ENCODE peak calls at places on chromosome 18, in five cellular contexts. D, Z, H, B and J are unnamed samples.

GRCh38 chr18:26405190-26405781 is 143.1 kb downstream of the KCTD1 start:
- DNase-seq in D (peak; percentile 42), Z (peak; percentile 46), H (peak; percentile 55), B (peak; percentile 47), J (peak; percentile 77)

GRCh38 chr18:12296087-12296403 is 12.0 kb upstream of the TUBB6 start:
- DNase-seq in D (peak; percentile 56), Z (no peak), H (no peak), B (no peak), J (peak; percentile 67)

GRCh38 chr18:4004176-4004829 is 450.8 kb downstream of the DLGAP1 start:
- DNase-seq in D (peak; percentile 66), Z (peak; percentile 59), H (no peak), B (peak; percentile 34), J (peak; percentile 21)

GRCh38 chr18:5413447-5413846 is 117.9 kb upstream of the ZBTB14 start:
- DNase-seq in D (no peak), Z (no peak), H (no peak), B (no peak), J (no peak)

GRCh38 chr18:69584429-69584828 is 183.7 kb downstream of the DOK6 start:
- DNase-seq in D (no peak), Z (no peak), H (no peak), B (no peak), J (no peak)

GRCh38 chr18:7234061-7234460 is 3.2 kb downstream of the LRRC30 start:
- DNase-seq in D (no peak), Z (no peak), H (no peak), B (no peak), J (no peak)

GRCh38 chr18:58993260-58993659 is 128.6 kb downstream of the ZNF532 start:
- DNase-seq in D (peak; percentile 92), Z (peak; percentile 76), H (no peak), B (peak; percentile 94), J (peak; percentile 88)

GRCh38 chr18:58087928-58088722 is 44.1 kb downstream of the NEDD4L start:
- DNase-seq in D (peak; percentile 3), Z (no peak), H (no peak), B (no peak), J (no peak)

GRCh38 chr18:5297582-5297981 is 2.1 kb upstream of the ZBTB14 start:
- DNase-seq in D (no peak), Z (no peak), H (no peak), B (no peak), J (no peak)

GRCh38 chr18:60090170-60090569 is 190.4 kb downstream of the PMAIP1 start:
- DNase-seq in D (no peak), Z (peak; percentile 23), H (no peak), B (no peak), J (no peak)

GRCh38 chr18:31685097-31686082 is 1.0 kb upstream of the B4GALT6 start:
- DNase-seq in D (peak; percentile 74), Z (peak; percentile 69), H (peak; percentile 70), B (peak; percentile 70), J (peak; percentile 48)

GRCh38 chr18:58195278-58195721 is 151.3 kb downstream of the NEDD4L start:
- DNase-seq in D (no peak), Z (no peak), H (no peak), B (no peak), J (no peak)

GRCh38 chr18:36620801-36621200 is 208.0 kb downstream of the TPGS2 start:
- DNase-seq in D (peak; percentile 45), Z (peak; percentile 10), H (no peak), B (peak; percentile 16), J (peak; percentile 63)

GRCh38 chr18:66150650-66151049 is 399.8 kb downstream of the CDH7 start:
- DNase-seq in D (no peak), Z (no peak), H (no peak), B (no peak), J (no peak)

GRCh38 chr18:10946058-10946457 is 203.3 kb downstream of the PIEZO2 start:
- DNase-seq in D (no peak), Z (no peak), H (no peak), B (no peak), J (no peak)

GRCh38 chr18:31736630-31737029 is 24.1 kb downstream of the SLC25A52 start:
- DNase-seq in D (no peak), Z (no peak), H (no peak), B (no peak), J (no peak)

GRCh38 chr18:47323158-47323557 is 71.7 kb upstream of the SKOR2 start:
- DNase-seq in D (peak; percentile 75), Z (peak; percentile 9), H (no peak), B (peak; percentile 4), J (peak; percentile 27)

GRCh38 chr18:1304392-1304992 is 399.8 kb downstream of the ADCYAP1 start:
- DNase-seq in D (no peak), Z (no peak), H (no peak), B (no peak), J (no peak)

GRCh38 chr18:49849331-49850217 is 36.2 kb upstream of the ACAA2 start:
- DNase-seq in D (peak; percentile 92), Z (peak; percentile 54), H (peak; percentile 30), B (peak; percentile 78), J (peak; percentile 83)

GRCh38 chr18:76557026-76557575 is 62.1 kb upstream of the ZNF516 start:
- DNase-seq in D (no peak), Z (no peak), H (no peak), B (no peak), J (no peak)

GRCh38 chr18:12046751-12047335 is 46.8 kb upstream of the ANKRD62 start:
- DNase-seq in D (no peak), Z (no peak), H (no peak), B (no peak), J (no peak)

GRCh38 chr18:59957957-59958356 is 58.2 kb downstream of the PMAIP1 start:
- DNase-seq in D (peak; percentile 68), Z (peak; percentile 57), H (peak; percentile 73), B (peak; percentile 52), J (peak; percentile 92)

GRCh38 chr18:6355789-6356589 is 58.7 kb downstream of the L3MBTL4 start:
- DNase-seq in D (peak; percentile 67), Z (no peak), H (peak; percentile 71), B (no peak), J (no peak)

GRCh38 chr18:9771977-9772660 is 64.0 kb downstream of the RAB31 start:
- DNase-seq in D (no peak), Z (no peak), H (peak; percentile 53), B (no peak), J (no peak)

GRCh38 chr18:2948038-2948437 is 64.9 kb downstream of the LPIN2 start:
- DNase-seq in D (peak; percentile 65), Z (no peak), H (no peak), B (peak; percentile 74), J (peak; percentile 67)

GRCh38 chr18:36578871-36579270 is 249.9 kb downstream of the TPGS2 start:
- DNase-seq in D (peak; percentile 49), Z (no peak), H (peak; percentile 51), B (peak; percentile 58), J (peak; percentile 64)

GRCh38 chr18:63155169-63155852 is 164.3 kb downstream of the BCL2 start:
- DNase-seq in D (no peak), Z (peak; percentile 68), H (peak; percentile 50), B (no peak), J (no peak)

GRCh38 chr18:2964349-2965010 is 48.5 kb downstream of the LPIN2 start:
- DNase-seq in D (no peak), Z (no peak), H (no peak), B (no peak), J (no peak)

DNA sequence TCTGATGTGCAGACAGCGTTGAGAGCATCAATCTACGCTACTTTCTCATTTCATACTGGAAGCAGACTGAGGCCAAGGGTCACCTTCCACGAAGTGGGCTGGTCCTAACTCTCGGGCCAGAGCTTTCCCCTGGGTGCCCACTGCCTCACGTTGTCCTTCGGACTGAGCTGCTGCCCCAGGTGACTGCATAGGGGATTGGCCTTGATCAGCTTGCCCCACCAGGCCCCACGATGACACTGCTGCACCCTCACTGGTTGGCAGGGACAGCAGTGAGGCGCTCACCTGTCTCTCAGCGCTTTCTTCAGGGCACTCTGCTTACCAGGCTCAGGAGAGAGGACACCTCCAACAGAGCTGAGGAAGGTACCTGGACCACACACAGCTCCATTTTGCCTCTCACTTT is 47.3 kb downstream of the CABLES1 start:
- DNase-seq in D (no peak), Z (no peak), H (no peak), B (no peak), J (no peak)
- H3K4me3 ChIP-seq in D (no peak overlapping the region), Z (no peak overlapping the region), H (no peak overlapping the region), B (no peak overlapping the region), J (no peak overlapping the region)

DNA sequence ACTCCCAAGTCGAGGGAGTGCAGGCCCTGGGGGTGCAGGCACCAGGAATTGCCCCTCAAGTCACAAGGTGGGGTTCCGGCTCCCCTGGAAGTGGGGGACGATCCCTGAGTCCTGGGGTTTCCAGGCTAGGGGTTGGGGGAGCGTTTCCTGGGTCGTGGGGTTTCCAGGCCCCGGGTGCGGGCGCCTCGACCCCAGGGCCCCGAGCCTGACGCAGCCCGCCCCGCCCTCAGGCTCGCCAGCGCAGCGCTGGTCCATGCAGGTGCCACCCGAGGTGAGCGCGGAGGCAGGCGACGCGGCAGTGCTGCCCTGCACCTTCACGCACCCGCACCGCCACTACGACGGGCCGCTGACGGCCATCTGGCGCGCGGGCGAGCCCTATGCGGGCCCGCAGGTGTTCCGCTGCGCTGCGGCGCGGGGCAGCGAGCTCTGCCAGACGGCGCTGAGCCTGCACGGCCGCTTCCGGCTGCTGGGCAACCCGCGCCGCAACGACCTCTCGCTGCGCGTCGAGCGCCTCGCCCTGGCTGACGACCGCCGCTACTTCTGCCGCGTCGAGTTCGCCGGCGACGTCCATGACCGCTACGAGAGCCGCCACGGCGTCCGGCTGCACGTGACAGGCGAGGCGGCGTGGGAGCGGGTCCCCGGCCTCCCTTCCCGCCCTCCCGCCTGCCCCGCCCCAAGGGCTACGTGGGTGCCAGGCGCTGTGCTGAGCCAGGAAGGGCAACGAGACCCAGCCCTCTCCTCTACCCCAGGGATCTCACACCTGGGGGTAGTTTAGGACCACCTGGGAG is 12.0 kb downstream of the SIGLEC15 start:
- DNase-seq in D (peak; percentile 43), Z (peak; percentile 53), H (peak; percentile 30), B (no peak), J (peak; percentile 84)
- TF ChIP-seq CTCF in D (no peak), Z (peak; percentile 23), H (peak; percentile 17), B (no peak), J (peak; percentile 10)

GRCh38 chr18:78511666-78512065 is 468.0 kb upstream of the SALL3 start:
- DNase-seq in D (no peak), Z (no peak), H (no peak), B (no peak), J (no peak)
- H3K4me3 ChIP-seq in D (no peak overlapping the region), Z (no peak overlapping the region), H (no peak overlapping the region), B (no peak overlapping the region), J (no peak overlapping the region)

DNA sequence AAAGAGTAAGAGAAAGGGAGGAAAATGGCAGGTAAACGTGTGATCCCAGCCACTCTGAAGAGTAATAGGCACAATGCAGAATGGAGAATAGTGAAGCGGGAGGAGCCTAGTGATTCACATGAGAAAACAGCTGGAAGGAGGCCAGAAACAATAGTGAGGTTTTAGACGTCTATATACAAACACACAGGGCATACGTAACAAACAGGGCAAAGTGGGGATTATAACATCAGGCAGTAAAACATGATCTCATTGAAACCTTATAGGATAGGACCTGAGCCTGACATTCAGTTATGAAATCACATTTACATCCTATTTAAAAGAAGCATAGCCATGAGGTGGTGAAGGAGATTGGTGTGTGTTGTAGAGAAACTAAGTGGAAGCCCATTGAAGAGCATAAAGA is 33.0 kb upstream of the GATA6 start:
- DNase-seq in D (peak; percentile 63), Z (peak; percentile 18), H (no peak), B (peak; percentile 12), J (no peak)
- TF ChIP-seq CTCF in D (no peak), Z (no peak), H (no peak), B (no peak), J (no peak)

DNA sequence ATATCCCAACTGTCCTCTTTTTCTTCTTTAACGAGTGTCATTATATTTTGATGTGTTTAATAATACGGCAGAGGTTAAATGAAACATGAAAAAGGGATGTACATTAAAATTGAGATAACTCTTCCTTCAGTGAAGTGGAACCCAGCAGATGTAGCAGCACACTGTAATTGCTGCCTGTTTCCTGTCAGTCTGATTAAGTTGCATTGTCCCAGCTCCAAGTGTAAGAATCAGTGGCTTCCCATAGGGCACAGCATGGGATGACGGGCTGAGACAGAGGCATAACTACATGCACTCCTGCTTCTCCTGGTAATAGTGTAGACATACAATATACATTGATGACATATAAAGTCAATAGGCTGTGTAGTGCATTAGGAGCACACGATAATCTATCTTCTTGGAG is 175.8 kb upstream of the TCF4 start:
- DNase-seq in D (no peak), Z (peak; percentile 93), H (no peak), B (no peak), J (no peak)
- H3K4me3 ChIP-seq in D (no peak overlapping the region), Z (no peak overlapping the region), H (no peak overlapping the region), B (no peak overlapping the region), J (no peak overlapping the region)